ENCODE peak calls at places on chromosomes 5 and 9, in six cellular contexts. G is astrocyte of the cerebellum; C is NCI-H524 treated with DMSO at 0.1 percent for 48 hours; A is stimulated activated naive B cell treated with anti-CD40 and anti-IgM and Interleukin-4, amounts not matched to agents 10 μg/mL and 1 μg/mL and 100 μg/mL, for 72 hours; P is Kasumi-1; Q is NB4. U is an unnamed sample.

GRCh38 chr9:30713279-30713678 is 1671.2 kb upstream of the ACO1 start:
- DNase-seq in G (no peak), C (no peak), A (no peak), P (no peak), Q (no peak), U (no peak)

GRCh38 chr5:125140855-125141254 is 394.4 kb upstream of the ZNF608 start:
- DNase-seq in G (no peak), C (no peak), A (no peak), P (no peak), Q (no peak), U (no peak)

GRCh38 chr5:52837591-52838001 is 49.9 kb downstream of the ITGA1 start:
- DNase-seq in G (no peak), C (no peak), A (no peak), P (no peak), Q (no peak), U (no peak)

GRCh38 chr9:128115187-128116103 is 12.1 kb downstream of the PTGES2 start:
- DNase-seq in G (no peak), C (no peak), A (peak; percentile 89), P (no peak), Q (no peak), U (no peak)

GRCh38 chr5:63194126-63194525 is 615.5 kb downstream of the LRRC70 start:
- DNase-seq in G (no peak), C (no peak), A (no peak), P (no peak), Q (no peak), U (no peak)

GRCh38 chr9:107112707-107113243 is 170.3 kb upstream of the RAD23B start:
- DNase-seq in G (no peak), C (no peak), A (no peak), P (no peak), Q (no peak), U (no peak)

GRCh38 chr9:5869315-5870019 is 21.2 kb upstream of the MLANA start:
- DNase-seq in G (no peak), C (no peak), A (no peak), P (no peak), Q (peak; percentile 51), U (peak; percentile 10)

GRCh38 chr9:110815361-110815760 is 146.8 kb downstream of the MUSK start:
- DNase-seq in G (no peak), C (no peak), A (no peak), P (no peak), Q (no peak), U (no peak)

GRCh38 chr5:20486826-20487225 is 498.8 kb upstream of the CDH18 start:
- DNase-seq in G (no peak), C (no peak), A (no peak), P (no peak), Q (no peak), U (no peak)

GRCh38 chr5:40853632-40854192 is 12.5 kb downstream of the CARD6 start:
- DNase-seq in G (no peak), C (no peak), A (no peak), P (no peak), Q (no peak), U (no peak)

GRCh38 chr9:75504721-75505120 is 385.8 kb upstream of the PCSK5 start:
- DNase-seq in G (no peak), C (no peak), A (no peak), P (peak; percentile 31), Q (no peak), U (no peak)

GRCh38 chr5:134103397-134103796 is 11.1 kb upstream of the TCF7 start:
- DNase-seq in G (no peak), C (no peak), A (no peak), P (no peak), Q (no peak), U (no peak)

GRCh38 chr9:14433841-14434511 is 120.0 kb upstream of the NFIB start:
- DNase-seq in G (peak; percentile 65), C (peak; percentile 65), A (no peak), P (peak; percentile 55), Q (peak; percentile 61), U (no peak)

GRCh38 chr9:93119953-93120845 is 13.9 kb downstream of the NINJ1 start:
- DNase-seq in G (peak; percentile 90), C (no peak), A (peak; percentile 66), P (peak; percentile 88), Q (peak; percentile 98), U (peak; percentile 46)

GRCh38 chr5:82111191-82111590 is 139.4 kb downstream of the ATG10 start:
- DNase-seq in G (no peak), C (no peak), A (no peak), P (no peak), Q (peak; percentile 8), U (no peak)

GRCh38 chr5:59517926-59518585 is 375.5 kb downstream of the PDE4D start:
- DNase-seq in G (peak; percentile 70), C (no peak), A (no peak), P (no peak), Q (no peak), U (no peak)

GRCh38 chr5:44364097-44364496 is 25.1 kb downstream of the FGF10 start:
- DNase-seq in G (no peak), C (no peak), A (no peak), P (no peak), Q (no peak), U (no peak)

GRCh38 chr5:136133416-136134383 is 1.1 kb downstream of the SMAD5 start:
- DNase-seq in G (peak; percentile 38), C (peak; percentile 52), A (peak; percentile 1), P (peak; percentile 50), Q (peak; percentile 62), U (peak; percentile 14)

GRCh38 chr5:112917453-112918005 is 4.5 kb downstream of the REEP5 start:
- DNase-seq in G (no peak), C (no peak), A (no peak), P (peak; percentile 51), Q (peak; percentile 53), U (no peak)

GRCh38 chr9:76161546-76161945 is 232.7 kb downstream of the RFK start:
- DNase-seq in G (peak; percentile 65), C (no peak), A (no peak), P (no peak), Q (no peak), U (no peak)

GRCh38 chr9:68476889-68477288 is 63.8 kb downstream of the TMEM252 start:
- DNase-seq in G (no peak), C (no peak), A (no peak), P (no peak), Q (no peak), U (no peak)

GRCh38 chr5:32443145-32443540 is 1.4 kb downstream of the ZFR start:
- DNase-seq in G (no peak), C (no peak), A (no peak), P (peak; percentile 40), Q (peak; percentile 42), U (no peak)

GRCh38 chr5:1413611-1414241 is 31.5 kb downstream of the SLC6A3 start:
- DNase-seq in G (no peak), C (no peak), A (no peak), P (no peak), Q (no peak), U (no peak)

U was measured in effector memory CD8-positive, alpha-beta T cell.